ENCODE peak calls at places on chromosomes 5 and 9, in four cellular contexts. U is stomach, E is IMR-90, J is breast epithelium. R is an unnamed sample.

GRCh38 chr5:150219142-150219541 is 29.3 kb downstream of the SLC6A7 start:
- DNase-seq in J (no peak), U (no peak), E (peak; percentile 12), R (no peak)

GRCh38 chr5:170034231-170034630 is 53.9 kb upstream of the INSYN2B start:
- DNase-seq in U (no peak), E (no peak), J (no peak), R (no peak)

GRCh38 chr5:74095871-74096270 is 469.9 kb downstream of the ARHGEF28 start:
- DNase-seq in J (no peak), E (peak; percentile 37), U (no peak), R (no peak)

GRCh38 chr9:21688108-21689102 is 114.0 kb upstream of the MTAP start:
- DNase-seq in J (peak; percentile 68), E (peak; percentile 81), U (peak; percentile 47), R (no peak)

GRCh38 chr9:36320457-36320856 is 62.2 kb upstream of the GNE start:
- DNase-seq in J (no peak), E (no peak), U (no peak), R (no peak)

GRCh38 chr9:36136894-36137391 is 410 bp downstream of the GLIPR2 start:
- DNase-seq in J (no peak), U (no peak), E (no peak), R (no peak)

GRCh38 chr9:137982132-137982666 is 104.6 kb downstream of the CACNA1B start:
- DNase-seq in J (no peak), U (no peak), E (no peak), R (no peak)

GRCh38 chr5:138569759-138570158 is 5.4 kb downstream of the HSPA9 start:
- DNase-seq in E (peak; percentile 40), J (no peak), U (no peak), R (no peak)

GRCh38 chr9:35910613-35911488 is 1.6 kb downstream of the SPAAR start:
- DNase-seq in U (peak; percentile 61), J (no peak), E (peak; percentile 52), R (peak; percentile 46)

GRCh38 chr9:83034587-83034986 is 28.4 kb downstream of the RASEF start:
- DNase-seq in U (no peak), E (peak; percentile 43), J (no peak), R (no peak)

GRCh38 chr9:129495422-129496186 is 125.3 kb downstream of the C9orf50 start:
- DNase-seq in E (peak; percentile 84), J (peak; percentile 92), U (peak; percentile 96), R (peak; percentile 93)
- TF ChIP-seq POLR2A in E (no peak), J (peak; percentile 11), U (peak; percentile 48), R (no peak)

GRCh38 chr9:100426532-100427365 is at the start of gene MSANTD3:
- DNase-seq in J (peak; percentile 27), U (peak; percentile 69), E (peak; percentile 76), R (peak; percentile 76)
- TF ChIP-seq POLR2A in J (no peak), U (no peak), E (peak; percentile 90), R (no peak)

GRCh38 chr9:2241875-2242741 is 227.0 kb downstream of the SMARCA2 start:
- DNase-seq in J (peak; percentile 66), E (peak; percentile 88), U (peak; percentile 84), R (peak; percentile 90)
- TF ChIP-seq POLR2A in J (no peak), E (no peak), U (peak; percentile 36), R (no peak)

GRCh38 chr5:38506302-38506701 is 50.1 kb downstream of the LIFR start:
- DNase-seq in E (no peak), J (no peak), U (no peak), R (no peak)
- TF ChIP-seq POLR2A in E (no peak), J (no peak), U (no peak), R (no peak)